ENCODE peak calls at places on chromosomes 11 and 22, in six cellular contexts. X is HCT116, M is HepG2, N is H1, Q is GM12878, T is K562. P is an unnamed sample.
A peak's percentile ranks its signal among the peaks of the same experiment; 100 is the strongest.

GRCh38 chr11:959027-959426 is 33.4 kb downstream of the AP2A2 start:
- DNase-seq in M (no peak), Q (no peak), X (no peak), T (no peak), N (no peak), P (no peak)

GRCh38 chr11:45021692-45022130 is 71.0 kb upstream of the TP53I11 start:
- DNase-seq in M (no peak), T (no peak), N (no peak), X (no peak), Q (no peak), P (peak; percentile 27)

GRCh38 chr11:28860898-28861297 is 752.7 kb downstream of the METTL15 start:
- DNase-seq in N (no peak), T (no peak), X (peak; percentile 13), M (no peak), Q (no peak), P (no peak)

GRCh38 chr11:78290293-78291176 is 101.8 kb downstream of the USP35 start:
- DNase-seq in N (no peak), Q (no peak), X (no peak), T (peak; percentile 60), M (peak; percentile 97), P (no peak)

GRCh38 chr11:46105134-46105628 is 16.1 kb downstream of the PHF21A start:
- DNase-seq in M (no peak), Q (no peak), X (no peak), T (no peak), N (no peak), P (no peak)

GRCh38 chr22:38135133-38135706 is 24.7 kb upstream of the BAIAP2L2 start:
- DNase-seq in M (no peak), Q (no peak), T (no peak), X (peak; percentile 53), N (no peak), P (no peak)

GRCh38 chr11:17771841-17772401 is 37.3 kb downstream of the KCNC1 start:
- DNase-seq in X (no peak), M (no peak), T (no peak), N (no peak), Q (no peak), P (no peak)

GRCh38 chr11:109789911-109790310 is 303.3 kb upstream of the ZC3H12C start:
- DNase-seq in N (no peak), T (no peak), M (no peak), X (no peak), Q (no peak), P (no peak)

GRCh38 chr11:67290801-67291200 is 1.7 kb downstream of the ANKRD13D start:
- DNase-seq in Q (no peak), T (no peak), M (no peak), X (no peak), N (no peak), P (no peak)
- H3K4me1 ChIP-seq in Q (peaks cover 26% of the 10 kb centered on the region), T (peaks cover 51% of the 10 kb centered on the region), M (peaks cover 37% of the 10 kb centered on the region), X (peaks cover 29% of the 10 kb centered on the region), N (no peaks in the 10 kb centered on the region), P (peaks cover 29% of the 10 kb centered on the region)

GRCh38 chr11:23403210-23404185 is 543.2 kb upstream of the CCDC179 start:
- DNase-seq in Q (no peak), X (no peak), N (no peak), T (no peak), M (no peak), P (no peak)

GRCh38 chr11:23405350-23405937 is 545.2 kb upstream of the CCDC179 start:
- DNase-seq in Q (no peak), N (no peak), M (no peak), T (no peak), X (no peak), P (no peak)

GRCh38 chr11:23404225-23405160 is 544.2 kb upstream of the CCDC179 start:
- DNase-seq in X (no peak), N (no peak), Q (no peak), M (no peak), T (no peak), P (no peak)

GRCh38 chr11:23406131-23406819 is 546.0 kb upstream of the CCDC179 start:
- DNase-seq in M (no peak), N (no peak), T (no peak), X (no peak), Q (no peak), P (peak; percentile 9)
- TF ChIP-seq ZNF274 in M (no peak), N (no peak), T (no peak), X (no peak), Q (no peak), P (no peak)

GRCh38 chr22:20569059-20570058 is 61.9 kb downstream of the MED15 start:
- DNase-seq in X (peak; percentile 78), Q (peak; percentile 33), M (no peak), T (no peak), N (no peak), P (no peak)
- H3K9ac ChIP-seq in X (peak overlapping the region; percentile 49), Q (no peak overlapping the region), M (no peak overlapping the region), T (peak overlapping the region; percentile 57), N (no peak overlapping the region), P (no peak overlapping the region)

GRCh38 chr11:68150029-68150428 is 28.8 kb upstream of the CHKA start:
- DNase-seq in Q (no peak), N (peak; percentile 25), X (no peak), M (peak; percentile 46), T (peak; percentile 70), P (no peak)
- H3K4me1 ChIP-seq in Q (no peaks in the 10 kb centered on the region), N (no peaks in the 10 kb centered on the region), X (peaks cover 24% of the 10 kb centered on the region), M (peaks cover 80% of the 10 kb centered on the region), T (peaks cover 32% of the 10 kb centered on the region), P (peaks cover 16% of the 10 kb centered on the region)

GRCh38 chr11:60377737-60378136 is 595 bp upstream of the MS4A7 start:
- DNase-seq in Q (peak; percentile 85), N (no peak), X (no peak), M (no peak), T (no peak), P (no peak)
- TF ChIP-seq ZNF274 in Q (no peak), N (no peak), X (no peak), M (no peak), T (no peak), P (no peak)

GRCh38 chr22:25025586-25025985 is 73.1 kb downstream of the KIAA1671 start:
- DNase-seq in M (peak; percentile 48), X (no peak), Q (no peak), T (no peak), N (no peak), P (no peak)

GRCh38 chr22:25028841-25029141 is 76.3 kb downstream of the KIAA1671 start:
- DNase-seq in N (no peak), X (no peak), Q (no peak), T (no peak), M (no peak), P (no peak)

GRCh38 chr22:25027552-25027951 is 75.0 kb downstream of the KIAA1671 start:
- DNase-seq in M (no peak), X (no peak), Q (no peak), T (no peak), N (no peak), P (no peak)

GRCh38 chr22:25027959-25028840 is 75.7 kb downstream of the KIAA1671 start:
- DNase-seq in Q (no peak), X (no peak), T (peak; percentile 37), M (no peak), N (no peak), P (no peak)

DNA sequence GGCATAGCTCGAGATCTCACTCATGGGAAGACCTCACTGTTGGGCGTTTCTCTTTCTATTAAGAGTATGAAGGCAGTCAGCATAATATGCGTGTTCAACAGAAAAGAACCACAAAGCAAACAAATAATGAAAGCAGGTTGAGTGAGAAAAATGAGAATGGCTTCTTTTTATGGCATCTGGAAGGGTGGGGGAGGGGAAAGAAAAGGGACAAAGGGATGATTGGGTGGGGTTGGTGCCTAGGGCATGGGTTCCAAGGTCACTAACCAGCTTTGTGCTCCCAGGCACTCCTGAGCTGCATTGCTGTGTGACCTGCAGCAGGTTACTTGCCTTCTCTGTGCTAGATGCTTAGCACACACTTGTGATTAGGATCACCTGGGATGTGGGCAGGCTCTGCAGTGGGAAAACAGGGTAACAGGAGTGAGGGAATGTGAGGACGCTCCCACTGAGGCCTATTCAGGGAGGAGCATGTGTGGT is 74.6 kb downstream of the KIAA1671 start:
- DNase-seq in Q (no peak), X (no peak), T (no peak), N (no peak), M (no peak), P (no peak)
- H3K9ac ChIP-seq in Q (no peak overlapping the region), X (peak overlapping the region; percentile 39), T (no peak overlapping the region), N (peak overlapping the region; percentile 10), M (no peak overlapping the region), P (no peak overlapping the region)

GRCh38 chr11:114157476-114158050 is 98.1 kb downstream of the ZBTB16 start:
- DNase-seq in T (no peak), M (no peak), N (no peak), Q (no peak), X (no peak), P (no peak)
- H3K4me1 ChIP-seq in T (peaks cover 16% of the 10 kb centered on the region), M (peaks cover 22% of the 10 kb centered on the region), N (peaks cover 3% of the 10 kb centered on the region), Q (peaks cover 6% of the 10 kb centered on the region), X (peaks cover 17% of the 10 kb centered on the region), P (peaks cover 8% of the 10 kb centered on the region)

GRCh38 chr22:45322873-45323525 is 13.3 kb downstream of the FAM118A start:
- DNase-seq in X (no peak), Q (no peak), T (no peak), N (no peak), M (no peak), P (no peak)

GRCh38 chr22:45323695-45324094 is 14.0 kb downstream of the FAM118A start:
- DNase-seq in N (no peak), M (no peak), T (no peak), X (no peak), Q (no peak), P (no peak)

GRCh38 chr22:45324186-45324775 is 14.5 kb downstream of the FAM118A start:
- DNase-seq in X (no peak), T (no peak), M (no peak), Q (no peak), N (no peak), P (no peak)

GRCh38 chr22:45320326-45320976 is 10.7 kb downstream of the FAM118A start:
- DNase-seq in M (no peak), X (no peak), Q (no peak), N (no peak), T (no peak), P (no peak)

DNA sequence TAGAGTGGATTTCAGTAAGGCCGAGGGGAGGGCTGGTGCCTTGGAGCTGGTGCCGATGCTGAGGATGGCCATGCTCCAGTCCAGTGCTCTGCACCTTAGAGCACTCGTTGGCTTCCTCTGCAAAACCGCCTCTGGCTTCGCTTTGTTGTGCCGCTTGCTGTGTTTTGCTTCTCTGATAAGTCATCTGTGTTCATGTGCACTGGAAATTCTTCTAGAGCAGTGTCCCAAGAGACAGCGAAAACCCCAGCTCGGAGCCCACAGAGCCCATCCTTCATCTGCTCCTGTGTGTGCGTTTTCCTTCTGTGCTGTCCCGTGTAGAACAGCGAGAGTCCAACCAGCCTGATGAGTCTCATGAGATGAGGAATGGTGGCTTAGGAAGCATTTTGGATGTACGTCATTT is 12.1 kb downstream of the FAM118A start:
- DNase-seq in M (no peak), T (no peak), N (no peak), X (no peak), Q (no peak), P (no peak)
- TF ChIP-seq ZNF274 in M (no peak), T (no peak), N (no peak), X (no peak), Q (no peak), P (no peak)

GRCh38 chr11:122101625-122102291 is 14.3 kb downstream of the BLID start:
- DNase-seq in Q (no peak), M (peak; percentile 20), N (peak; percentile 58), T (no peak), X (no peak), P (peak; percentile 66)
- H3K9ac ChIP-seq in Q (no peak overlapping the region), M (no peak overlapping the region), N (no peak overlapping the region), T (no peak overlapping the region), X (no peak overlapping the region), P (peak overlapping the region; percentile 17)

P was measured in NT2/D1.